ENCODE peak calls at places on chromosomes 13 and 19, in seven cellular contexts. B is neuronal stem cell; T is psoas muscle; F is heart left ventricle; L is pancreas; R is GM23338; M is CD4-positive, alpha-beta memory T cell. K is an unnamed sample. For H3K4me1, the result is how much of the 10 kb centered on the place peaks cover.

GRCh38 chr19:45613926-45614725 is 12.1 kb upstream of the GPR4 start:
- DNase-seq in F (no peak), R (no peak), B (no peak), T (no peak), L (no peak), M (no peak), K (no peak)

GRCh38 chr13:102836471-102836870 is 9.4 kb upstream of the ERCC5 start:
- DNase-seq in T (no peak), M (no peak), B (no peak), L (no peak), R (no peak), F (no peak), K (no peak)

GRCh38 chr13:100540621-100541020 is 48.0 kb downstream of the GGACT start:
- DNase-seq in R (no peak), T (no peak), B (no peak), F (no peak), M (no peak), L (no peak), K (no peak)

GRCh38 chr13:59696229-59696628 is 467.5 kb downstream of the DIAPH3 start:
- DNase-seq in L (no peak), M (no peak), R (no peak), F (no peak), T (no peak), B (no peak), K (no peak)

GRCh38 chr13:28474491-28475134 is 20.3 kb downstream of the FLT1 start:
- DNase-seq in F (no peak), T (no peak), R (no peak), B (no peak), M (no peak), L (no peak), K (no peak)

GRCh38 chr13:76934671-76935070 is 13.6 kb upstream of the ACOD1 start:
- DNase-seq in M (no peak), B (no peak), R (no peak), L (no peak), T (no peak), F (no peak), K (no peak)

GRCh38 chr13:100944791-100945345 is 270.3 kb upstream of the TMTC4 start:
- DNase-seq in B (no peak), R (no peak), T (no peak), F (no peak), M (no peak), L (no peak), K (no peak)

GRCh38 chr13:48942131-48942530 is 33.6 kb upstream of the FNDC3A start:
- DNase-seq in R (no peak), T (no peak), F (no peak), L (no peak), B (no peak), M (no peak), K (no peak)

GRCh38 chr19:48724796-48725753 is 5.5 kb upstream of the MAMSTR start:
- DNase-seq in L (no peak), B (no peak), T (peak), F (peak), R (peak), M (peak), K (peak)

GRCh38 chr13:44142911-44143665 is 230.5 kb upstream of the SERP2 start:
- DNase-seq in L (no peak), M (no peak), B (no peak), R (no peak), T (no peak), F (no peak), K (no peak)

GRCh38 chr13:33006646-33007045 is 9.6 kb upstream of the KL start:
- DNase-seq in R (no peak), L (no peak), F (no peak), M (no peak), T (no peak), B (peak), K (no peak)

GRCh38 chr19:19752760-19753403 is 20.0 kb upstream of the ZNF14 start:
- DNase-seq in T (no peak), M (no peak), L (no peak), B (no peak), F (no peak), R (no peak), K (no peak)

GRCh38 chr13:45207319-45207718 is 6.5 kb upstream of the KCTD4 start:
- DNase-seq in R (no peak), B (no peak), M (no peak), L (no peak), F (no peak), T (no peak), K (no peak)

GRCh38 chr13:48896312-48896711 is 79.4 kb upstream of the FNDC3A start:
- DNase-seq in M (no peak), T (no peak), L (no peak), B (no peak), F (no peak), R (no peak), K (no peak)

GRCh38 chr19:55657004-55657747 is 2.3 kb downstream of the U2AF2 start:
- DNase-seq in B (no peak), F (no peak), M (no peak), L (peak), T (no peak), R (no peak), K (no peak)

GRCh38 chr19:49690073-49690655 is 752 bp upstream of the CPT1C start:
- DNase-seq in R (peak), B (no peak), T (no peak), F (no peak), M (no peak), L (no peak), K (no peak)

GRCh38 chr19:11016591-11016990 is 55.8 kb downstream of the SMARCA4 start:
- DNase-seq in T (no peak), M (no peak), R (no peak), B (no peak), L (no peak), F (no peak), K (no peak)

GRCh38 chr19:47028372-47028672 is 8.7 kb downstream of the NPAS1 start:
- DNase-seq in F (no peak), L (no peak), M (no peak), T (no peak), R (peak), B (no peak), K (no peak)

DNA sequence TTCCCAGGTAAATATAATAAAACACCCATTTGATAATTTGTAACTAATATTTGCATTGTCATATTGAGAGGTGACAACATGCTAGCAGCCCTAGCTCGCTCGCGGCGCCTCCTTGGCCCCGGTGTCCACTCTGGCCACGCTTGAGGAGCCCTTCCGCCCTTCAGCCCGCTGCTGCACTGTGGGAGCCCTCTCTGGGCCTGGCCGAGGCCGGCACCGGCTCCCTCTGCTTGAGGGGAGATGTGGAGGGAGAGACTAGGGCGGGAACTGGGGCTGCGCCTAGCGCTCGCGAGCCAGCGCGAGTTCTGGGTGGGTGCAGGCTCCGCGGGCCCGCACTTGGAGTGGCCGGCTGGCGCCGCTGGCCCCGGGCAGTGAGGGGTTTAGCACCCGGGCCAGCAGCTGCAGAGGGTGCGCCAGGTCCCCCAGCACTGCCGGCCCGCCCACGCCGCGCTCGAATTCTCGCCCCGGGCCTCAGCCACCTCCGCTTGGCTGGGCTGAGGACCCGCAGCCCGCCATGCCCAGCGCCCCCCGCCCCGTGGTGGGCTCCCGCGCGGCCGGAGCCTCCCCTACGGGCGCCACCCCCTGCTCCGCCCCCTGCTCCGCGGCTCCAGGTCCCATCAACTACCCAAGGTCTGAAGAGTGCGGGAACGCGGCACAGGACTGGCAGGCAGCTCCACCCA is 594.4 kb downstream of the SLITRK6 start:
- DNase-seq in F (no peak), B (no peak), L (no peak), R (no peak), T (no peak), M (no peak), K (no peak)
- H3K4me3 ChIP-seq in F (no peak), B (no peak), L (no peak), R (no peak), T (no peak), M (no peak), K (no peak)

GRCh38 chr13:114161028-114161556 is 18.0 kb upstream of the CFAP97D2 start:
- DNase-seq in B (no peak), M (no peak), R (no peak), T (no peak), F (no peak), L (no peak), K (no peak)

GRCh38 chr13:114155923-114156883 is 22.9 kb upstream of the CFAP97D2 start:
- DNase-seq in L (no peak), T (no peak), M (peak), R (no peak), B (no peak), F (no peak), K (no peak)

GRCh38 chr13:114155320-114155719 is 22.9 kb upstream of the RASA3 start:
- DNase-seq in L (no peak), F (no peak), T (no peak), B (no peak), R (no peak), M (no peak), K (no peak)

GRCh38 chr13:114154476-114154875 is 22.1 kb upstream of the RASA3 start:
- DNase-seq in T (no peak), M (no peak), B (no peak), L (no peak), R (no peak), F (no peak), K (no peak)

DNA sequence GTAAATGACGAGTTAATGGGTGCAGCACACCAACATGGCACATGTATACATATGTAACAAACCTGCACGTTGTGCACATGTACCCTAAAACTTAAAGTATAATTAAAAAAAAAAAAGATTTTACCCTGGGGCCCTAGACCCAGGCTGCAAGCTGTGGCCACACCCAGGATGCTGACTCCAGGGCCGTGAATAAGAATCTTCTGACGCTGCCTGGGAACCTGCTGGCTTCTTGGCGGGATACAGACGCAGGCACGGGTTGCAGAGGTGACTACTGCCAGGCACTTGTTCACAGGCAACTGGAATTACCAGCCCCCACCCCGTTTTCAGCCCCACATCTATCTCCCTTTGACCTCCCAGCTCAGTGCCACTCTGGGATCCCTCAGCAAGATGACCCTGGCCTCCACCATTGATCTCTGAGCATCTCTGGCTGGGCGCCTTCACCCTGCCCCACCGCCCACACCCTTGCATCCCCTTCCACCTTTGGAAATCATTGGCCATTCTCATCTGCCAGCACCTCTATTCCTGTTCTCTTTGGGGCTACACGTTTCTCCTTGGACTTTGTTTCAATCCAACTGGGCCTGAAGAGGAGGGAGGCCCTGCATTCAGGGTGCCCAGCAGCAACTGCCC is 21.1 kb upstream of the CFAP97D2 start:
- DNase-seq in T (no peak), R (no peak), F (no peak), M (no peak), L (no peak), B (no peak), K (no peak)
- H3K4me1 ChIP-seq in T (under half), R (under half), F (under half), M (half or more), L (under half), B (under half), K (under half)

DNA sequence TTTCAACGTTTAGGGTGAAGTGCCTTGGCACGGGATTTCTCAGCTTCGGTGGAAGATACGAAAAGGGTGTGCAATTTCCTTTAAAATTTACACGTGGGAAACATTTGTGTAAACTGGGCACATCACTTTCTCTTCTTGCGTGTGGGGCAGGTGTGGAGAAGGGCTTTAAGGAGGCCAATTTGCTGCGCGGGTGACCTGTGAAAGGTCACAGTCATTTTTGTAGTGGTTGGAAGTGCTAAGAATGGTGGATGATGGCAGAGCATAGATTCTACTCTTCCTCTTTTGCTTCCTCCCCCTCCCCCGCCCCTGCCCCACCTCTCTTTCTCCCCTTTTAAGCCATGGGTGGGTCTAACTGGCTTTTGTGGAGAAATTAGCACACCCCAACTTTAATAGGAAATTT is 7.2 kb downstream of the SLITRK5 start:
- DNase-seq in R (no peak), M (no peak), T (no peak), L (no peak), B (no peak), F (no peak), K (no peak)
- H3K4me3 ChIP-seq in R (peak), M (no peak), T (peak), L (peak), B (no peak), F (peak), K (no peak)

DNA sequence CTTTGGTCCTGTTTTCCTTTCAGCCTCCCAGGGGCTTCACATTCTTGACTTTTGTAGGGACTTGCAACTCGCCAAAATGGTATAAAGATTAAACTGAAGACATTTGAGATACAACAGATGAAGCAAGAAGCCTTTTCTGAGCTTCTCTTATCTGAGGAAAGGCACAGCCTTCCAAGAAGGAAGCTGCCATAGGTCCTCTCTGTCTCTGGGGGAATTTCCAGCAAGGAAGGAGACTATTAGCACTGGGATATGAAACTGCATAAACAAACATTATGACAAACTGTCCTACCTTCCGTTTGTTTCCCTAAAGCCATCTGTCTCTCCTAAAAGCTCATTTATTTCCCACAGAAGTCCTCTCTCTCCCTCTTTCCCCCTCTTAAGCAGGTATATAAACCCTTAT is 39.3 kb downstream of the TGDS start:
- DNase-seq in R (no peak), F (no peak), T (no peak), B (no peak), M (no peak), L (no peak), K (no peak)
- H3K4me1 ChIP-seq in R (under half), F (under half), T (under half), B (under half), M (under half), L (under half), K (under half)

K was measured in HAP-1.